ENCODE peak calls at places on chromosomes 4 and X, in four cellular contexts. L is IMR-90, V is GM23248, I is PC-9. G is an unnamed sample.

GRCh38 chr4:1463927-1464540 is 57.8 kb upstream of the NKX1-1 start:
- DNase-seq in L (no peak), V (no peak), I (no peak), G (no peak)

GRCh38 chr4:126592088-126592487 is 1040.7 kb upstream of the INTU start:
- DNase-seq in L (peak; percentile 28), V (peak; percentile 18), I (no peak), G (no peak)

GRCh38 chr4:2939383-2940243 is 23.6 kb downstream of the NOP14 start:
- DNase-seq in L (no peak), V (no peak), I (no peak), G (no peak)

GRCh38 chrX:103329991-103330390 is at the start of gene TCEAL7:
- DNase-seq in L (peak; percentile 46), V (peak; percentile 55), I (no peak), G (no peak)

GRCh38 chr4:95594629-95595028 is 45.9 kb upstream of the UNC5C start:
- DNase-seq in L (no peak), V (no peak), I (no peak), G (no peak)

GRCh38 chr4:142428715-142429114 is 417.4 kb downstream of the INPP4B start:
- DNase-seq in L (no peak), V (no peak), I (no peak), G (no peak)

GRCh38 chr4:140697709-140698560 is 58.2 kb downstream of the TBC1D9 start:
- DNase-seq in L (no peak), V (no peak), I (no peak), G (no peak)

GRCh38 chrX:38717871-38718270 is 83.4 kb upstream of the MID1IP1 start:
- DNase-seq in L (peak; percentile 20), V (peak; percentile 37), I (no peak), G (no peak)

GRCh38 chrX:20116087-20116574 is 576 bp downstream of the MAP7D2 start:
- DNase-seq in L (no peak), V (no peak), I (no peak), G (peak; percentile 18)

GRCh38 chr4:2054217-2054616 is 4.9 kb upstream of the NAT8L start:
- DNase-seq in L (no peak), V (no peak), I (no peak), G (no peak)

GRCh38 chrX:27307546-27307945 is 155.6 kb downstream of the PPP4R3C start:
- DNase-seq in L (no peak), V (no peak), I (no peak), G (no peak)

GRCh38 chr4:6568689-6569332 is 6.2 kb upstream of the MAN2B2 start:
- DNase-seq in L (peak; percentile 79), V (peak; percentile 70), I (peak; percentile 32), G (peak; percentile 59)

GRCh38 chrX:46169808-46170207 is 375.4 kb downstream of the ZNF674 start:
- DNase-seq in L (no peak), V (peak; percentile 5), I (no peak), G (no peak)

GRCh38 chr4:10117424-10118354 is 1.1 kb upstream of the WDR1 start:
- DNase-seq in L (no peak), V (peak; percentile 39), I (no peak), G (no peak)

GRCh38 chrX:56281789-56282188 is 49.6 kb downstream of the KLF8 start:
- DNase-seq in L (peak; percentile 16), V (peak; percentile 23), I (peak; percentile 4), G (no peak)

GRCh38 chrX:19912-20571 is 261.1 kb upstream of the PLCXD1 start:
- DNase-seq in L (no peak), V (peak; percentile 13), I (peak; percentile 20), G (no peak)
- H3K4me3 ChIP-seq in L (no peak overlapping the region), V (peak overlapping the region; percentile 35), I (peak overlapping the region; percentile 36), G (no peak overlapping the region)

GRCh38 chr4:182888894-182889293 is 28.3 kb downstream of the DCTD start:
- DNase-seq in L (no peak), V (no peak), I (no peak), G (no peak)
- H3K36me3 ChIP-seq in L (peaks cover 36% of the 10 kb centered on the region), V (peaks cover 73% of the 10 kb centered on the region), I (no peaks in the 10 kb centered on the region), G (peaks cover 33% of the 10 kb centered on the region)

GRCh38 chrX:151176351-151176750 is at the start of gene GPR50:
- DNase-seq in L (no peak), V (no peak), I (no peak), G (no peak)

GRCh38 chrX:151174581-151175282 is 1.7 kb upstream of the GPR50 start:
- DNase-seq in L (no peak), V (no peak), I (no peak), G (no peak)

GRCh38 chrX:151178746-151179145 is 2.4 kb downstream of the GPR50 start:
- DNase-seq in L (no peak), V (no peak), I (no peak), G (no peak)

GRCh38 chrX:151177141-151178027 is 1.0 kb downstream of the GPR50 start:
- DNase-seq in L (no peak), V (no peak), I (no peak), G (peak; percentile 31)

GRCh38 chrX:151175283-151176062 is 911 bp upstream of the GPR50 start:
- DNase-seq in L (no peak), V (no peak), I (no peak), G (no peak)
- H3K27me3 ChIP-seq in L (peaks cover 2% of the 10 kb centered on the region), V (no peaks in the 10 kb centered on the region), I (peaks cover 90% of the 10 kb centered on the region), G (peaks cover 37% of the 10 kb centered on the region)

GRCh38 chrX:40205471-40205870 is 107.7 kb upstream of the BCOR start:
- DNase-seq in L (no peak), V (no peak), I (no peak), G (no peak)
- H3K4me3 ChIP-seq in L (no peak overlapping the region), V (no peak overlapping the region), I (no peak overlapping the region), G (no peak overlapping the region)

GRCh38 chrX:118566359-118566758 is 70.7 kb downstream of the DOCK11 start:
- DNase-seq in L (peak; percentile 15), V (peak; percentile 62), I (no peak), G (no peak)
- H3K36me3 ChIP-seq in L (no peaks in the 10 kb centered on the region), V (no peaks in the 10 kb centered on the region), I (no peaks in the 10 kb centered on the region), G (no peaks in the 10 kb centered on the region)

DNA sequence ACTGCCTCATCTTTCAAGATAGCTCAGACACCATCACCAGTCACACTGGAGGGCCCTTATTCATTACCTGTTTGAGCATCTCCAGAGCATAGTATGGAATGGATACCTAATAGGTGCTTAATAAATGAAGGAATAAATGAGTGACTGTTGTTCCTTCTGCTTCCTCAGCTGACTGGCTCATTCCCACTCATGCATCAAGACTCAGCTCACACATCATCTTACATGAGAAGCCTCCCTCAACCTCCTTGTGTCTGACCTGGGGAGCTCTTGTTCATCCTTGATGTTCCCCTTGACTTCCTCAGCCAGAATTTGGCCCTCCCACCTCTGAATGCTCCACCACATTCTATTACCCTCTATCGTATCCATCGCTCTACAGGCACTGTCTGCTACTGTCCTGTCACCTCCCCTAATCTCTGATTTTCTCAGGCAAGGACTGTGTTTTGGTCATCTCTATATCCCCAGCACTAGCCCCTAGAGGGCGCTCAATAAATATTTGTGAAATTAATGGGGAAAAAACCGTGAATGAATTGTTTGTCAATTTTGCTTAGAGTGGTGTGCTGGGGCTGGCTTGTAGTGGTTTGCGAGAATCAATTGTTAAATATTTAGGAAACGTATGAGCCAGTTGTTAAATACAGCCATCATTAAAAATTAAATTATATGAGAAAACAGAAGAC is 88.3 kb downstream of the NHSL2 start:
- DNase-seq in L (no peak), V (peak; percentile 51), I (peak; percentile 10), G (no peak)
- H3K27me3 ChIP-seq in L (peaks cover 40% of the 10 kb centered on the region), V (no peaks in the 10 kb centered on the region), I (peaks cover 22% of the 10 kb centered on the region), G (no peaks in the 10 kb centered on the region)

DNA sequence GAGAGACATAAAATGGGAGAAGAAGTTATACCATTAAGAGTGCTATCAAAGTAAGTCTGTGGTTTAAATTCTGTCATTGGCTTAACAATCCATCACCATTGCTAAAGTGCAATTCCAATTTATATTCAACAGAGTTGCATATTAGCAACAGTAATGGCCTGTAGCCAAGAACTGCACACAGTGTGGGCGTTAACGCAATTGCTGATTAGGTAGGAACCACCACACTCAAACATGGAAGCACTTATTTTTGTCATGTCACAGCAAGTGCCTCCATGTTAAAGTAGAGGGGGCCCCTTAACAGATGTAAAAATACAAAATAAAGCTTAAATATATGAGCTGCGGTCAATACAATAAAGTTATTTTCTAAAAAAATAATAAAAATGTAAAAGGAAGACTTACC is 10.8 kb downstream of the LARP7 start:
- DNase-seq in L (no peak), V (peak; percentile 5), I (no peak), G (no peak)
- H3K4me3 ChIP-seq in L (no peak overlapping the region), V (no peak overlapping the region), I (no peak overlapping the region), G (no peak overlapping the region)

GRCh38 chr4:88729146-88729755 is 31.6 kb upstream of the NAP1L5 start:
- DNase-seq in L (no peak), V (no peak), I (no peak), G (no peak)
- H3K36me3 ChIP-seq in L (peaks cover 42% of the 10 kb centered on the region), V (peaks cover 22% of the 10 kb centered on the region), I (no peaks in the 10 kb centered on the region), G (no peaks in the 10 kb centered on the region)